ENCODE peak calls at places on chromosomes 4 and X, in nine cellular contexts. G is right cardiac atrium, D is MM.1S, Q is adrenal gland, E is tibial nerve, N is body of pancreas, W is mesendoderm, B is psoas muscle, X is K562. K is an unnamed sample. For H3K4me1, the result is how much of the 10 kb centered on the place peaks cover.

GRCh38 chr4:137705171-137705783 is 173.0 kb upstream of the PCDH18 start:
- DNase-seq in G (no peak), D (no peak), Q (no peak), E (no peak), N (peak), W (no peak), B (no peak), X (no peak), K (no peak)

GRCh38 chr4:126526335-126526734 is 1106.4 kb upstream of the INTU start:
- DNase-seq in G (no peak), D (peak), Q (no peak), E (no peak), N (no peak), W (no peak), B (no peak), X (no peak), K (no peak)

GRCh38 chr4:43564601-43565000 is 672.1 kb downstream of the GRXCR1 start:
- DNase-seq in G (no peak), D (no peak), Q (no peak), E (no peak), N (no peak), W (no peak), B (no peak), X (no peak), K (no peak)

GRCh38 chr4:105626846-105627245 is 74.4 kb downstream of the ARHGEF38 start:
- DNase-seq in G (no peak), D (no peak), Q (no peak), E (no peak), N (no peak), W (no peak), B (no peak), X (no peak), K (no peak)

GRCh38 chr4:7252051-7252450 is 59.7 kb downstream of the SORCS2 start:
- DNase-seq in G (no peak), D (no peak), Q (no peak), E (no peak), N (no peak), W (no peak), B (no peak), X (no peak), K (no peak)

GRCh38 chr4:46979283-46979682 is 14.1 kb downstream of the GABRA4 start:
- DNase-seq in G (no peak), D (no peak), Q (no peak), E (no peak), N (no peak), W (no peak), B (no peak), X (no peak), K (no peak)

GRCh38 chr4:37715889-37716402 is 29.8 kb upstream of the RELL1 start:
- DNase-seq in G (no peak), D (no peak), Q (no peak), E (no peak), N (peak), W (peak), B (no peak), X (no peak), K (no peak)

GRCh38 chr4:98959411-98959810 is 30.5 kb upstream of the EIF4E start:
- DNase-seq in G (no peak), D (no peak), Q (no peak), E (no peak), N (no peak), W (no peak), B (no peak), X (no peak), K (no peak)

GRCh38 chr4:169620846-169621228 is 459 bp downstream of the CLCN3 start:
- DNase-seq in G (no peak), D (peak), Q (peak), E (no peak), N (peak), W (peak), B (no peak), X (no peak), K (no peak)

GRCh38 chr4:137519406-137519805 is 12.9 kb downstream of the PCDH18 start:
- DNase-seq in G (no peak), D (no peak), Q (no peak), E (no peak), N (no peak), W (no peak), B (no peak), X (no peak), K (no peak)

GRCh38 chr4:148293571-148293970 is 148.6 kb downstream of the NR3C2 start:
- DNase-seq in G (no peak), D (no peak), Q (no peak), E (no peak), N (no peak), W (no peak), B (no peak), X (no peak), K (no peak)

GRCh38 chr4:129092636-129093172 is 635 bp downstream of the SCLT1 start:
- DNase-seq in G (no peak), D (peak), Q (no peak), E (no peak), N (no peak), W (no peak), B (no peak), X (no peak), K (no peak)

GRCh38 chr4:10509733-10510132 is 52.5 kb upstream of the ZNF518B start:
- DNase-seq in G (no peak), D (no peak), Q (no peak), E (no peak), N (no peak), W (no peak), B (no peak), X (no peak), K (no peak)

GRCh38 chr4:75916091-75916661 is 13.9 kb upstream of the PPEF2 start:
- DNase-seq in G (no peak), D (peak), Q (no peak), E (no peak), N (peak), W (peak), B (no peak), X (peak), K (no peak)

GRCh38 chrX:66632986-66633385 is 5.9 kb downstream of the EDA2R start:
- DNase-seq in G (no peak), D (no peak), Q (no peak), E (no peak), N (no peak), W (no peak), B (no peak), X (no peak), K (no peak)

DNA sequence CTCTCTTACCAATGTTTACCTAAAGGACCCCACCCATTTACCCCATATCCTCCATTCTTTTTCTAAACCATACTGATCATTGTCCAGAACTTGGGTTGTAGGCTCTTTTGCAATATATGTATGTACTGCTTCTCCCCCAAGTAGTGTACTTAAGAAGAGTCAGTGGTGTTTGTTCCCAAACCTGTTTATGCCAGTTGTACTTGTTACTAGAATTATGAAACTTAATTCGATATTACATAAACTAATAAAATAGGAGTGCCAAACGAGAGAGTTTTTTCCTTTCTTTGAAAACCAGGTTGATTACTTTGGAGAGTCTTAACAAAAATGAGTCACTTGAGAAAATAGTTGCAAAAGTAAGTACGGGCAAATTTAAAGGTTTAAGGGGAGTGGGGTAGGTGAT is 96.3 kb downstream of the GEMIN8 start:
- DNase-seq in G (no peak), D (no peak), Q (no peak), E (no peak), N (no peak), W (no peak), B (no peak), X (no peak), K (no peak)
- H3K27ac ChIP-seq in G (no peak), D (no peak), Q (no peak), E (peak), N (no peak), W (no peak), B (no peak), X (no peak), K (no peak)

GRCh38 chrX:100819534-100819836 is 706 bp upstream of the CSTF2 start:
- DNase-seq in G (no peak), D (no peak), Q (no peak), E (no peak), N (no peak), W (no peak), B (no peak), X (no peak), K (no peak)
- H3K4me3 ChIP-seq in G (peak), D (peak), Q (peak), E (peak), N (peak), W (peak), B (peak), X (peak), K (peak)

GRCh38 chr4:790466-790820 is 35.5 kb downstream of the CPLX1 start:
- DNase-seq in G (no peak), D (no peak), Q (no peak), E (peak), N (no peak), W (no peak), B (no peak), X (no peak), K (no peak)
- H3K4me1 ChIP-seq in G (under half), D (under half), Q (under half), E (under half), N (under half), W (under half), B (under half), X (under half), K (under half)

GRCh38 chr4:41145571-41146078 is 68.7 kb downstream of the APBB2 start:
- DNase-seq in G (no peak), D (peak), Q (no peak), E (no peak), N (no peak), W (no peak), B (no peak), X (no peak), K (no peak)
- H3K27ac ChIP-seq in G (peak), D (peak), Q (no peak), E (peak), N (no peak), W (no peak), B (no peak), X (no peak), K (no peak)

K was measured in iPS DF 6.9.